ENCODE peak calls at places on chromosomes 13 and 19, in five cellular contexts. One of them, this sample, is unnamed.

GRCh38 chr19:18013621-18014111 is 5.7 kb downstream of the ARRDC2 start:
- DNase-seq in hepatic stellate cell: no peak
- DNase-seq in GM03348: no peak
- DNase-seq in colonic mucosa: no peak
- DNase-seq in K562: peak; percentile 35
- DNase-seq in this sample: no peak

GRCh38 chr19:23774156-23774971 is 15.7 kb upstream of the ZNF681 start:
- DNase-seq in hepatic stellate cell: no peak
- DNase-seq in GM03348: no peak
- DNase-seq in colonic mucosa: no peak
- DNase-seq in K562: no peak
- DNase-seq in this sample: no peak

GRCh38 chr19:47445937-47446402 is 25.7 kb downstream of the SLC8A2 start:
- DNase-seq in hepatic stellate cell: peak; percentile 60
- DNase-seq in GM03348: no peak
- DNase-seq in colonic mucosa: peak; percentile 27
- DNase-seq in K562: peak; percentile 61
- DNase-seq in this sample: no peak

GRCh38 chr13:85650613-85651012 is 148.6 kb downstream of the SLITRK6 start:
- DNase-seq in hepatic stellate cell: no peak
- DNase-seq in GM03348: no peak
- DNase-seq in colonic mucosa: no peak
- DNase-seq in K562: no peak
- DNase-seq in this sample: no peak

GRCh38 chr19:5108123-5108613 is 139.3 kb downstream of the KDM4B start:
- DNase-seq in hepatic stellate cell: no peak
- DNase-seq in GM03348: no peak
- DNase-seq in colonic mucosa: no peak
- DNase-seq in K562: no peak
- DNase-seq in this sample: no peak

GRCh38 chr19:19460761-19461265 is 54.5 kb downstream of the TSSK6 start:
- DNase-seq in hepatic stellate cell: peak; percentile 79
- DNase-seq in GM03348: peak; percentile 74
- DNase-seq in colonic mucosa: peak; percentile 48
- DNase-seq in K562: no peak
- DNase-seq in this sample: no peak

GRCh38 chr19:3407556-3408516 is 41.5 kb downstream of the NFIC start:
- DNase-seq in hepatic stellate cell: no peak
- DNase-seq in GM03348: peak; percentile 65
- DNase-seq in colonic mucosa: no peak
- DNase-seq in K562: no peak
- DNase-seq in this sample: no peak

GRCh38 chr13:82569581-82569980 is 1312.7 kb downstream of the SLITRK1 start:
- DNase-seq in hepatic stellate cell: no peak
- DNase-seq in GM03348: no peak
- DNase-seq in colonic mucosa: no peak
- DNase-seq in K562: no peak
- DNase-seq in this sample: no peak

GRCh38 chr13:102571075-102571474 is 25.7 kb upstream of the TPP2 start:
- DNase-seq in hepatic stellate cell: no peak
- DNase-seq in GM03348: no peak
- DNase-seq in colonic mucosa: no peak
- DNase-seq in K562: no peak
- DNase-seq in this sample: no peak

GRCh38 chr19:48997972-48998371 is 4.3 kb downstream of the RUVBL2 start:
- DNase-seq in hepatic stellate cell: no peak
- DNase-seq in GM03348: peak; percentile 61
- DNase-seq in colonic mucosa: peak; percentile 76
- DNase-seq in K562: peak; percentile 69
- DNase-seq in this sample: no peak

GRCh38 chr13:38636756-38637155 is 50.1 kb upstream of the FREM2 start:
- DNase-seq in hepatic stellate cell: no peak
- DNase-seq in GM03348: no peak
- DNase-seq in colonic mucosa: peak; percentile 59
- DNase-seq in K562: no peak
- DNase-seq in this sample: no peak

GRCh38 chr13:38785047-38785446 is 98.2 kb downstream of the FREM2 start:
- DNase-seq in hepatic stellate cell: no peak
- DNase-seq in GM03348: no peak
- DNase-seq in colonic mucosa: no peak
- DNase-seq in K562: no peak
- DNase-seq in this sample: no peak

GRCh38 chr13:47665041-47665440 is 336.0 kb downstream of the SUCLA2 start:
- DNase-seq in hepatic stellate cell: no peak
- DNase-seq in GM03348: no peak
- DNase-seq in colonic mucosa: no peak
- DNase-seq in K562: no peak
- DNase-seq in this sample: no peak

GRCh38 chr19:54147676-54148075 is 10.1 kb downstream of the CNOT3 start:
- DNase-seq in hepatic stellate cell: no peak
- DNase-seq in GM03348: no peak
- DNase-seq in colonic mucosa: no peak
- DNase-seq in K562: no peak
- DNase-seq in this sample: no peak

GRCh38 chr13:77048592-77048991 is 21.6 kb upstream of the FBXL3 start:
- DNase-seq in hepatic stellate cell: no peak
- DNase-seq in GM03348: no peak
- DNase-seq in colonic mucosa: no peak
- DNase-seq in K562: no peak
- DNase-seq in this sample: no peak

GRCh38 chr13:48780713-48781341 is 127.1 kb downstream of the CYSLTR2 start:
- DNase-seq in hepatic stellate cell: no peak
- DNase-seq in GM03348: no peak
- DNase-seq in colonic mucosa: no peak
- DNase-seq in K562: no peak
- DNase-seq in this sample: no peak